ENCODE peak calls at places on chromosome 3, in seven cellular contexts. A, L, Q, Z, J, R and S are unnamed samples. For H3K4me1, the result is how much of the 10 kb centered on the place peaks cover.

GRCh38 chr3:108132727-108133373 is 42.0 kb upstream of the CD47 start:
- DNase-seq in J (no peak), Z (no peak), A (no peak), L (no peak), Q (peak), R (no peak), S (peak)

GRCh38 chr3:105539897-105540296 is 173.2 kb downstream of the ALCAM start:
- DNase-seq in R (no peak), L (no peak), Q (no peak), A (no peak), Z (no peak), J (no peak), S (no peak)

GRCh38 chr3:72997421-72997961 is 880 bp downstream of the PPP4R2 start:
- DNase-seq in L (peak), R (peak), Q (peak), Z (no peak), J (no peak), A (no peak), S (peak)

GRCh38 chr3:129181834-129182233 is 1.9 kb downstream of the CNBP start:
- DNase-seq in A (no peak), L (no peak), R (no peak), J (no peak), Q (no peak), Z (no peak), S (no peak)

GRCh38 chr3:125186800-125187598 is 25.5 kb downstream of the SLC12A8 start:
- DNase-seq in Q (no peak), Z (no peak), L (no peak), R (no peak), J (no peak), A (no peak), S (no peak)

GRCh38 chr3:169227911-169228310 is 435.6 kb downstream of the MECOM start:
- DNase-seq in A (no peak), J (no peak), Q (no peak), L (no peak), Z (no peak), R (no peak), S (no peak)

GRCh38 chr3:25493786-25494185 is 65.7 kb downstream of the RARB start:
- DNase-seq in Q (no peak), L (no peak), A (no peak), R (no peak), J (no peak), Z (no peak), S (peak)

GRCh38 chr3:30516238-30516637 is 90.2 kb upstream of the TGFBR2 start:
- DNase-seq in J (no peak), L (no peak), R (no peak), Z (no peak), A (no peak), Q (no peak), S (no peak)

GRCh38 chr3:120039642-120040610 is 54.3 kb downstream of the GSK3B start:
- DNase-seq in J (no peak), Z (no peak), Q (peak), R (no peak), A (no peak), L (no peak), S (no peak)

GRCh38 chr3:16090013-16090412 is 84.5 kb upstream of the GALNT15 start:
- DNase-seq in L (no peak), A (no peak), Q (no peak), Z (peak), R (no peak), J (no peak), S (peak)

GRCh38 chr3:196792771-196793170 is 53.1 kb downstream of the PAK2 start:
- DNase-seq in A (no peak), Q (no peak), R (no peak), L (no peak), J (no peak), Z (no peak), S (peak)

GRCh38 chr3:117719316-117719926 is 1009.8 kb downstream of the TUSC7 start:
- DNase-seq in Q (peak), L (no peak), A (no peak), J (no peak), Z (no peak), R (no peak), S (no peak)

GRCh38 chr3:48507256-48508061 is 3.5 kb upstream of the SHISA5 start:
- DNase-seq in Q (peak), R (peak), A (peak), J (peak), Z (peak), L (peak), S (peak)

GRCh38 chr3:112376996-112377395 is 44.0 kb downstream of the CD200 start:
- DNase-seq in Z (no peak), A (no peak), L (no peak), R (no peak), J (no peak), Q (no peak), S (peak)

GRCh38 chr3:28286595-28286994 is 45.2 kb downstream of the CMC1 start:
- DNase-seq in Q (peak), A (no peak), J (no peak), R (no peak), Z (no peak), L (no peak), S (no peak)

GRCh38 chr3:39479701-39480414 is 12.4 kb downstream of the MOBP start:
- DNase-seq in A (no peak), R (no peak), J (no peak), L (no peak), Q (no peak), Z (no peak), S (no peak)

GRCh38 chr3:55615039-55615693 is 128.1 kb upstream of the WNT5A start:
- DNase-seq in A (no peak), R (no peak), L (no peak), Q (no peak), J (no peak), Z (no peak), S (no peak)

GRCh38 chr3:27312044-27312668 is 57.0 kb downstream of the NEK10 start:
- DNase-seq in L (no peak), Z (no peak), A (no peak), J (no peak), R (no peak), Q (peak), S (peak)

GRCh38 chr3:2927252-2927651 is 182.9 kb downstream of the IL5RA start:
- DNase-seq in R (no peak), L (no peak), A (no peak), Q (no peak), Z (no peak), J (no peak), S (no peak)

GRCh38 chr3:128266453-128266852 is 113.2 kb downstream of the EEFSEC start:
- DNase-seq in A (no peak), Z (no peak), Q (no peak), L (no peak), R (no peak), J (no peak), S (no peak)

GRCh38 chr3:195104340-195104739 is 166.6 kb downstream of the XXYLT1 start:
- DNase-seq in L (no peak), R (no peak), J (no peak), Z (no peak), A (peak), Q (no peak), S (no peak)

GRCh38 chr3:49238274-49239127 is 38.5 kb downstream of the C3orf62 start:
- DNase-seq in A (no peak), L (peak), J (no peak), R (peak), Q (no peak), Z (peak), S (peak)

GRCh38 chr3:170058127-170058526 is 20.3 kb downstream of the GPR160 start:
- DNase-seq in J (no peak), Z (no peak), A (no peak), L (no peak), R (no peak), Q (no peak), S (no peak)

GRCh38 chr3:44031387-44032380 is 210.0 kb upstream of the TOPAZ1 start:
- DNase-seq in Z (no peak), J (no peak), A (no peak), L (no peak), Q (no peak), R (no peak), S (no peak)

GRCh38 chr3:196336319-196337145 is 1.7 kb downstream of the TM4SF19 start:
- DNase-seq in Q (peak), Z (no peak), L (no peak), R (no peak), J (no peak), A (no peak), S (peak)

GRCh38 chr3:150146891-150147761 is 176.4 kb upstream of the PFN2 start:
- DNase-seq in R (no peak), A (no peak), J (peak), Z (no peak), Q (no peak), L (peak), S (peak)

DNA sequence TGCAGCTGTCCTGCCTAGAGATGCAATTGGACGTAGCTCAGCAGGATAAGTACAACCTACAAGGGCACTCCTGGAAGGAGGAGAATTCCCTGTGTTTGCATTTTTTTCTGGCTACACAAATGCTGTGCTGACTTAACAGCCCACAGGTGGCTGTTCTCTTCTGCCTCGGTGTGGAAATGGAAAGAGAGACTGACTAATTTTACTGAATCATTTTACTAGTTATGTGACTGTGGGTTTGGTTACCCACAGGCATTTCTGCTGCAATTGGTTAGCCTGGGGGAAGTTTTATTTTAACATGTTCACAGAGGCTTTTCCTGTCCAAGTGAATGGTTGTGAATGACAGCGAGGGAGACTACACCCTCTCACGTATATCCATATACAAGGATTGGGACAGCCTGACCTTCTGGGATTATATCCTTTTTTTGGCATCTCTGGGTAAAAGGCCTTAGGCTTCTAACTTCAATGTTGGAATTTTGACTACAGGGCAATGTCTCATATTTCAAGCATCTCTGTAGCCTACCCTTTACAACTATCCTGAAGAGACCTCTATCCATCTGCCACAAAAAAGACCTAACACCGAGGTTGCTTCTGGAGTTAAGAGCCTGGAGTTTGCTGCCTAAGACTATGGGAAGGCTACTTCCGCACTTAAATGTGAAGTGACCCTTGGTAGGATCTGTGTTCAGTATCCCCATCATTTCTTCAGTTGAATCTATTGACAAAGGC is 67.2 kb upstream of the TP63 start:
- DNase-seq in Q (no peak), L (no peak), J (no peak), A (no peak), R (no peak), Z (no peak), S (peak)
- TF ChIP-seq CTCF in Q (no peak), L (no peak), J (no peak), A (no peak), R (no peak), Z (no peak), S (peak)

GRCh38 chr3:45552031-45552772 is 42.3 kb upstream of the LIMD1 start:
- DNase-seq in J (no peak), L (no peak), A (no peak), R (no peak), Z (no peak), Q (no peak), S (no peak)

GRCh38 chr3:45551214-45552010 is 43.1 kb upstream of the LIMD1 start:
- DNase-seq in Q (peak), A (peak), L (peak), Z (no peak), R (peak), J (peak), S (peak)

GRCh38 chr3:45547764-45548683 is 46.5 kb upstream of the LIMD1 start:
- DNase-seq in L (no peak), A (no peak), Z (no peak), J (peak), R (no peak), Q (no peak), S (no peak)

GRCh38 chr3:45548724-45549123 is 45.8 kb upstream of the LIMD1 start:
- DNase-seq in Q (no peak), A (no peak), Z (no peak), L (no peak), R (no peak), J (no peak), S (no peak)

DNA sequence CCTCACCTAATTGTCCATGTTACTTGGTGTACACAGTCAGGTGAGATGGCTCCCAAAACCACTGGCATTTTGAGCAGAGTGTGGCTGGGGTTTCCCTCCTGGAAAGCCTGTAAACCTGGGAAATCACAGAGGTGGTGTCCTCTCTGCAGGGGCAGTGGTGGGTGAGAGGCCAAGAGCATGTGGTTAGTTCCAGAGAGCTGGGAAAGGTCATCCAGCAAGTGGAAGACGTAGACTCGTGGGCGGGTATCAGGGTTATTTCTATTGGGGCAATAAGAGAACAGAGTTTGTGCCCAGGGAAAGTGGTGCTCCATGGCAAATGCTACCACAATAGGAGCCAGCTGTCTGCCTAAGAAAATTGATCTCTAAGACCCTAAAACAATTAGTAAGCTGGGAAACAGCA is 44.6 kb upstream of the LIMD1 start:
- DNase-seq in A (no peak), Q (no peak), Z (no peak), R (no peak), L (no peak), J (no peak), S (no peak)
- H3K4me1 ChIP-seq in A (under half), Q (half or more), Z (half or more), R (under half), L (under half), J (half or more), S (under half)

GRCh38 chr3:12194669-12195161 is 36.0 kb upstream of the TIMP4 start:
- DNase-seq in L (peak), A (peak), Z (no peak), R (no peak), J (no peak), Q (peak), S (no peak)
- TF ChIP-seq CTCF in L (peak), A (peak), Z (no peak), R (no peak), J (no peak), Q (peak), S (peak)

GRCh38 chr3:185253645-185254410 is at the start of gene EHHADH:
- DNase-seq in L (peak), A (peak), Q (peak), J (peak), R (peak), Z (peak), S (peak)
- H3K4me1 ChIP-seq in L (under half), A (under half), Q (under half), J (under half), R (under half), Z (under half), S (under half)

DNA sequence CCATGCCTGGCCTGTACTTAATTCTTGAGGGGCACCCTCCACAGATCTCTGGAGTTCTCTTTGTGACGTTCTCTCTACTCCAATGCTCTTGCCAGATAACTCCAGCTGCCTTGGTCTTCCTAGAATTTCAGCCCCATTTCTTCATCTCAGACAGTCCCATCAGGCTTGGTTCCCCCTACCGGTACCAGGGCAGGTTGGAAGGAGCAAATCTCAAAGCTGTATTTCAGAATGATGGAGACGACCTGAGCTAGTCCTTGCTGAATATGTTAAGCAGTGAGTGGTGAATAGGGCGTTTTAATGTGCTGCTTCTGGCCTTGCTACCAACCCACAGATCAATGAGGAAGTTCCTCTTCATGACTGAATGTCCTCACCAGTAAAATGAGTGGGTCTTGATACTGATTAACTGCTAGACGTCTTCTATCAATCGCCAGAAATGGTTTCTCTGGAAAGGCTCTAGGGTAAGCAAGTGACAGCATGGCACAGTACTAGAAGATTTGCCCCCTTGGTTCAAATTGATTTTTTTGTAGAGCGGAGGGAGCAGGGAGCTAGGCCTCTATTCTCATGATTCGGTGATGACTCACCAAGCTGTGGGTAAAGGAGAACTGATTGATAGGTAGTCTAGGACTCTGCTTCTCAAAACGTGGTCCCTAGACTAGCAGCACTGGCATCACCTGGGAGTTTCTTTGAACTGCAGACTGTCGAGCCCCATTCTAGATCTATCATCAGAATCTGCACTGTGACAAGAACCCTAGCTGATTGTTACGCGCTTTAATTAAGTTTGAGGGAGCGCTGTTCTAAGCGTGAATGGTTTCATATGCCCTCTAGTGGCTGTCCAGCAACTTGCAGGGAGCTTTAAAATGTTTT is 67.8 kb downstream of the UBP1 start:
- DNase-seq in J (no peak), R (no peak), A (no peak), L (peak), Q (peak), Z (peak), S (peak)
- TF ChIP-seq CTCF in J (peak), R (peak), A (peak), L (peak), Q (peak), Z (peak), S (peak)

DNA sequence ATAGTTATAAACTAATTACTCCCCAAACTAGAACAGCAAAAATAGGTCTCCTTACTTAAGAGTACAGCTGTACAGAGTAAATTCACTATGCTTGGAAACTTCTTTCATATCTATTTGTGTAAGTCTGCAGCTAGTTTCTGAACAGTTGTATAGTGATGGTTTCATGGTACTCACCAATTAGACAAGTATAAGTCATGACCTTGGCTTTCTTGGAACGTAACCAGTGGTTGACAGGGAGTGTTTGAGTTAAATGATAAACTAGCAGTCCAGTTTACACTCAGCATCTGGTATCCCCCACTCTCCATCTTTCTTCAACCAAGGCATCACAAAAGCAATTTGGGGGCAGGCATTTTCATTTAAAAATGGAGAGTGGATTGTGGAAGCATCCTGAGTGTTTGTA is 25.9 kb downstream of the MME start:
- DNase-seq in L (no peak), J (no peak), Q (no peak), Z (no peak), R (no peak), A (no peak), S (no peak)
- H3K4me1 ChIP-seq in L (under half), J (under half), Q (under half), Z (under half), R (under half), A (under half), S (under half)